ENCODE peak calls at places on chromosomes 13 and 19, in four cellular contexts. Z is small intestine, K is dermis blood vessel endothelial cell, E is RPMI8226. I is an unnamed sample.

GRCh38 chr13:113771709-113772331 is 12.8 kb downstream of the TMEM255B start:
- DNase-seq in K (peak), Z (no peak), E (no peak), I (no peak)

GRCh38 chr19:58581227-58582141 is 8.3 kb upstream of the MZF1 start:
- DNase-seq in E (peak), K (peak), Z (peak), I (peak)

GRCh38 chr19:6481541-6482342 is at the start of gene DENND1C:
- DNase-seq in E (no peak), K (peak), Z (peak), I (peak)

GRCh38 chr19:40219721-40220276 is 1.6 kb upstream of the TTC9B start:
- DNase-seq in Z (peak), E (no peak), K (peak), I (no peak)

GRCh38 chr19:995051-995827 is 5.0 kb upstream of the GRIN3B start:
- DNase-seq in K (no peak), Z (no peak), E (peak), I (no peak)

GRCh38 chr19:36652958-36653357 is 13.7 kb downstream of the ZNF461 start:
- DNase-seq in Z (no peak), K (no peak), E (no peak), I (no peak)

GRCh38 chr19:23440791-23441190 is 45.5 kb upstream of the ZNF91 start:
- DNase-seq in Z (no peak), K (peak), E (peak), I (no peak)

GRCh38 chr13:39144941-39145533 is 106.8 kb downstream of the NHLRC3 start:
- DNase-seq in Z (peak), E (peak), K (peak), I (peak)

GRCh38 chr19:1038995-1039645 is 787 bp upstream of the ABCA7 start:
- DNase-seq in E (peak), K (no peak), Z (no peak), I (no peak)

GRCh38 chr19:38228491-38229439 is 4.7 kb upstream of the DPF1 start:
- DNase-seq in K (no peak), E (peak), Z (no peak), I (peak)

GRCh38 chr19:29263305-29264080 is 50.5 kb upstream of the UQCRFS1 start:
- DNase-seq in Z (peak), K (peak), E (peak), I (peak)

GRCh38 chr13:104809483-104809882 is 1726.0 kb downstream of the EFNB2 start:
- DNase-seq in E (no peak), Z (no peak), K (no peak), I (no peak)

GRCh38 chr13:75479102-75479501 is 2.9 kb downstream of the TBC1D4 start:
- DNase-seq in Z (no peak), K (no peak), E (no peak), I (no peak)

GRCh38 chr19:40549007-40549708 is 27.5 kb upstream of the SHKBP1 start:
- DNase-seq in K (peak), E (peak), Z (peak), I (peak)

GRCh38 chr19:32901504-32902161 is 32.1 kb upstream of the SLC7A9 start:
- DNase-seq in Z (no peak), K (no peak), E (no peak), I (no peak)

GRCh38 chr13:113928701-113929627 is 44.9 kb downstream of the C13orf46 start:
- DNase-seq in K (peak), Z (no peak), E (no peak), I (no peak)

GRCh38 chr19:1828279-1829238 is 16.5 kb upstream of the ATP8B3 start:
- DNase-seq in Z (no peak), E (no peak), K (no peak), I (no peak)

I was measured in neural progenitor cell.